ENCODE peak calls at places on chromosomes 16 and 17, in eight cellular contexts. X, E, Q, L, W, M, G and A are unnamed samples.
A peak's percentile ranks its signal among the peaks of the same experiment; 100 is the strongest.

GRCh38 chr17:28750178-28751047 is 6.6 kb downstream of the TRAF4 start:
- DNase-seq in W (peak; percentile 97), L (peak; percentile 88), M (peak; percentile 95), Q (peak; percentile 94), X (peak; percentile 83), G (peak; percentile 80), E (peak; percentile 97), A (peak; percentile 97)

GRCh38 chr16:52958951-52959350 is 93.7 kb downstream of the CHD9NB start:
- DNase-seq in E (no peak), M (no peak), L (no peak), G (no peak), X (no peak), W (no peak), Q (no peak), A (no peak)

GRCh38 chr17:20266806-20267458 is 200.4 kb downstream of the LGALS9B start:
- DNase-seq in E (no peak), G (no peak), X (no peak), L (no peak), Q (no peak), W (no peak), M (no peak), A (no peak)

GRCh38 chr17:7022791-7023571 is at the start of gene BCL6B:
- DNase-seq in E (no peak), G (peak; percentile 50), L (no peak), Q (no peak), W (no peak), M (no peak), X (no peak), A (no peak)

GRCh38 chr17:77308768-77309726 is 168.3 kb downstream of the SEC14L1 start:
- DNase-seq in L (no peak), M (no peak), Q (no peak), G (no peak), E (no peak), W (no peak), X (no peak), A (no peak)

GRCh38 chr16:47939690-47940089 is 216.1 kb downstream of the ABCC12 start:
- DNase-seq in E (no peak), Q (no peak), G (no peak), X (no peak), W (no peak), M (no peak), L (no peak), A (no peak)

GRCh38 chr17:18025596-18026407 is 13.2 kb downstream of the ATPAF2 start:
- DNase-seq in L (no peak), M (no peak), X (peak; percentile 80), G (no peak), E (no peak), Q (no peak), W (no peak), A (no peak)

GRCh38 chr17:50194441-50195195 is 6.8 kb downstream of the COL1A1 start:
- DNase-seq in Q (no peak), E (no peak), X (no peak), M (no peak), L (no peak), W (no peak), G (no peak), A (no peak)

GRCh38 chr17:52138752-52139151 is 19.8 kb downstream of the CA10 start:
- DNase-seq in E (no peak), M (no peak), Q (no peak), L (no peak), X (no peak), W (no peak), G (no peak), A (no peak)

GRCh38 chr17:55577687-55578086 is 66.4 kb upstream of the SMIM36 start:
- DNase-seq in E (no peak), W (no peak), Q (no peak), X (no peak), L (no peak), G (no peak), M (no peak), A (no peak)

GRCh38 chr16:85379041-85380001 is 233.8 kb upstream of the GSE1 start:
- DNase-seq in E (no peak), M (no peak), L (no peak), X (no peak), Q (no peak), G (no peak), W (no peak), A (no peak)

GRCh38 chr16:50464325-50465290 is 83.6 kb upstream of the NKD1 start:
- DNase-seq in W (no peak), E (no peak), G (no peak), X (no peak), M (no peak), L (no peak), Q (no peak), A (no peak)
- TF ChIP-seq CTCF in W (no peak), E (no peak), G (no peak), X (no peak), M (peak; percentile 24), L (peak; percentile 41), Q (no peak), A (no peak)

GRCh38 chr17:71118039-71118438 is 948.7 kb downstream of the KCNJ2 start:
- DNase-seq in L (no peak), Q (no peak), G (no peak), M (no peak), W (no peak), E (no peak), X (no peak), A (no peak)
- TF ChIP-seq CTCF in L (peak; percentile 73), Q (no peak), G (no peak), M (peak; percentile 47), W (peak; percentile 49), E (peak; percentile 50), X (no peak), A (no peak)

DNA sequence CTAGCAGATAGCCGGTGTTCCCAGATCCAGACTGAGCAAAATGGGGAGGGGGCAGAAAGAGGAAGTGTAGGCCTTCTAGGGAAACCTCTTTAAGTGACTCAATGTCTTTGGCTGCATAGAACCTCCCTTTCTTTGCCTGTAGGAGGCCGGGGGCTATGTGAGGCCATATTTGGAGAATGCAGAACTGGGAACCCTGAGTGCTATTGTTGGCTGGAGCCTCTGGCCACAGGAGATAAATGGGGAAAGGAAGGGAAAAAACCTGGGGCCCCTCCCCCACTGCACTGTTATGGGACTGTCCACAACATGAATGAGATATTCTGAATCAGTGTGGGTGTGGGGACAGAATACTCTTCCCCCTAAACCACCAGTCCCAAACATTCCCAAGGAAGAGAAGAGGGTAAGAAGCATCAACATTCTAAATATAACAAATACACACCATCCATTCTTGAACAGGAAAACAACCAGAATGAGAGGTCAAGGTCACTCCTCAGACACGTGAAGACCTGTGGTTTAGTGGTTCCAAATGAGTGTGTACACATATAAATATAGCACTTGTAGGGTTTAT is 2.4 kb downstream of the VPS25 start:
- DNase-seq in G (no peak), E (no peak), L (no peak), M (no peak), X (no peak), W (no peak), Q (no peak), A (no peak)
- TF ChIP-seq CTCF in G (no peak), E (no peak), L (no peak), M (no peak), X (no peak), W (no peak), Q (no peak), A (no peak)

GRCh38 chr16:56851671-56852400 is 13.2 kb upstream of the SLC12A3 start:
- DNase-seq in G (no peak), E (no peak), L (no peak), M (no peak), Q (no peak), W (no peak), X (no peak), A (no peak)
- TF ChIP-seq CTCF in G (no peak), E (no peak), L (peak; percentile 53), M (peak; percentile 33), Q (no peak), W (no peak), X (no peak), A (no peak)

GRCh38 chr16:46814790-46815189 is 16.2 kb downstream of the C16orf87 start:
- DNase-seq in Q (no peak), G (no peak), E (no peak), L (no peak), W (no peak), X (no peak), M (no peak), A (no peak)

GRCh38 chr16:46812781-46813555 is 18.0 kb downstream of the C16orf87 start:
- DNase-seq in M (no peak), Q (no peak), E (no peak), L (no peak), W (no peak), G (no peak), X (no peak), A (no peak)

GRCh38 chr16:46813611-46814010 is 17.4 kb downstream of the C16orf87 start:
- DNase-seq in M (no peak), X (no peak), L (no peak), G (no peak), W (no peak), Q (no peak), E (no peak), A (no peak)

GRCh38 chr16:46822270-46822669 is 8.7 kb downstream of the C16orf87 start:
- DNase-seq in E (no peak), W (no peak), X (peak; percentile 48), G (no peak), Q (no peak), L (no peak), M (no peak), A (no peak)

GRCh38 chr16:46817961-46818360 is 13.0 kb downstream of the C16orf87 start:
- DNase-seq in M (no peak), E (no peak), L (no peak), W (no peak), X (no peak), Q (no peak), G (no peak), A (no peak)
- TF ChIP-seq CTCF in M (no peak), E (no peak), L (no peak), W (no peak), X (no peak), Q (no peak), G (no peak), A (no peak)